ENCODE peak calls at places on chromosomes 13 and 19, in eight cellular contexts. One of them, this sample, is unnamed.

GRCh38 chr19:11148001-11148400 is 7.6 kb downstream of the SPC24 start:
- DNase-seq in fibroblast of lung: no peak
- DNase-seq in K562: no peak
- DNase-seq in PC-3: no peak
- DNase-seq in H1: no peak
- DNase-seq in mammary epithelial cell: no peak
- DNase-seq in hepatocyte: no peak
- DNase-seq in endothelial cell of umbilical vein: no peak
- DNase-seq in this sample: no peak

GRCh38 chr19:14835011-14835410 is at the start of the genes OR7A5 and OR7C1:
- DNase-seq in hepatocyte: no peak
- DNase-seq in H1: no peak
- DNase-seq in PC-3: no peak
- DNase-seq in fibroblast of lung: no peak
- DNase-seq in K562: no peak
- DNase-seq in endothelial cell of umbilical vein: no peak
- DNase-seq in mammary epithelial cell: no peak
- DNase-seq in this sample: no peak

GRCh38 chr19:35006999-35007365 is 6.9 kb downstream of the GRAMD1A start:
- DNase-seq in PC-3: no peak
- DNase-seq in H1: no peak
- DNase-seq in endothelial cell of umbilical vein: no peak
- DNase-seq in mammary epithelial cell: no peak
- DNase-seq in K562: no peak
- DNase-seq in fibroblast of lung: no peak
- DNase-seq in hepatocyte: no peak
- DNase-seq in this sample: no peak

GRCh38 chr13:108895220-108895704 is 265.9 kb downstream of the MYO16 start:
- DNase-seq in fibroblast of lung: peak; percentile 41
- DNase-seq in endothelial cell of umbilical vein: peak; percentile 47
- DNase-seq in hepatocyte: peak; percentile 72
- DNase-seq in K562: no peak
- DNase-seq in PC-3: peak; percentile 88
- DNase-seq in H1: no peak
- DNase-seq in mammary epithelial cell: peak; percentile 65
- DNase-seq in this sample: peak; percentile 78

GRCh38 chr13:114134111-114134943 is 1.9 kb upstream of the RASA3 start:
- DNase-seq in hepatocyte: no peak
- DNase-seq in PC-3: no peak
- DNase-seq in mammary epithelial cell: no peak
- DNase-seq in H1: no peak
- DNase-seq in K562: no peak
- DNase-seq in fibroblast of lung: no peak
- DNase-seq in endothelial cell of umbilical vein: no peak
- DNase-seq in this sample: no peak

GRCh38 chr13:26075498-26075897 is 23.7 kb upstream of the SHISA2 start:
- DNase-seq in endothelial cell of umbilical vein: no peak
- DNase-seq in mammary epithelial cell: no peak
- DNase-seq in H1: no peak
- DNase-seq in hepatocyte: no peak
- DNase-seq in PC-3: peak; percentile 16
- DNase-seq in K562: no peak
- DNase-seq in fibroblast of lung: no peak
- DNase-seq in this sample: no peak

GRCh38 chr19:19860756-19861390 is 4.8 kb upstream of the ZNF253 start:
- DNase-seq in PC-3: no peak
- DNase-seq in endothelial cell of umbilical vein: no peak
- DNase-seq in hepatocyte: peak; percentile 28
- DNase-seq in fibroblast of lung: peak; percentile 3
- DNase-seq in H1: peak; percentile 87
- DNase-seq in K562: peak; percentile 48
- DNase-seq in mammary epithelial cell: no peak
- DNase-seq in this sample: no peak

GRCh38 chr19:33812388-33813330 is 16.0 kb downstream of the KCTD15 start:
- DNase-seq in PC-3: no peak
- DNase-seq in hepatocyte: no peak
- DNase-seq in fibroblast of lung: no peak
- DNase-seq in endothelial cell of umbilical vein: no peak
- DNase-seq in mammary epithelial cell: no peak
- DNase-seq in K562: no peak
- DNase-seq in H1: no peak
- DNase-seq in this sample: no peak

GRCh38 chr19:49210108-49210900 is 52.7 kb downstream of the TRPM4 start:
- DNase-seq in mammary epithelial cell: no peak
- DNase-seq in hepatocyte: peak; percentile 62
- DNase-seq in H1: peak; percentile 91
- DNase-seq in fibroblast of lung: no peak
- DNase-seq in K562: peak; percentile 93
- DNase-seq in PC-3: peak; percentile 22
- DNase-seq in endothelial cell of umbilical vein: peak; percentile 9
- DNase-seq in this sample: no peak

GRCh38 chr19:3073159-3073563 is 10.9 kb upstream of the TLE5 start:
- DNase-seq in mammary epithelial cell: peak; percentile 35
- DNase-seq in K562: peak; percentile 94
- DNase-seq in fibroblast of lung: peak; percentile 51
- DNase-seq in hepatocyte: no peak
- DNase-seq in H1: no peak
- DNase-seq in endothelial cell of umbilical vein: peak; percentile 48
- DNase-seq in PC-3: no peak
- DNase-seq in this sample: peak; percentile 55

GRCh38 chr13:78325585-78325984 is 277.8 kb downstream of the POU4F1 start:
- DNase-seq in H1: no peak
- DNase-seq in mammary epithelial cell: no peak
- DNase-seq in PC-3: no peak
- DNase-seq in K562: no peak
- DNase-seq in fibroblast of lung: no peak
- DNase-seq in endothelial cell of umbilical vein: no peak
- DNase-seq in hepatocyte: no peak
- DNase-seq in this sample: no peak

GRCh38 chr13:106390360-106390759 is 145.1 kb downstream of the EFNB2 start:
- DNase-seq in PC-3: no peak
- DNase-seq in hepatocyte: no peak
- DNase-seq in mammary epithelial cell: no peak
- DNase-seq in K562: no peak
- DNase-seq in H1: no peak
- DNase-seq in endothelial cell of umbilical vein: peak; percentile 30
- DNase-seq in fibroblast of lung: no peak
- DNase-seq in this sample: no peak

GRCh38 chr13:106534844-106535551 is 464 bp downstream of the EFNB2 start:
- DNase-seq in H1: peak; percentile 76
- DNase-seq in fibroblast of lung: peak; percentile 50
- DNase-seq in PC-3: peak; percentile 13
- DNase-seq in endothelial cell of umbilical vein: peak; percentile 31
- DNase-seq in mammary epithelial cell: peak; percentile 26
- DNase-seq in hepatocyte: peak; percentile 49
- DNase-seq in K562: no peak
- DNase-seq in this sample: no peak

GRCh38 chr19:13430790-13431582 is 75.3 kb downstream of the CACNA1A start:
- DNase-seq in hepatocyte: peak; percentile 51
- DNase-seq in endothelial cell of umbilical vein: peak; percentile 39
- DNase-seq in K562: peak; percentile 56
- DNase-seq in fibroblast of lung: peak; percentile 36
- DNase-seq in PC-3: peak; percentile 83
- DNase-seq in H1: peak; percentile 85
- DNase-seq in mammary epithelial cell: peak; percentile 25
- DNase-seq in this sample: peak; percentile 35

GRCh38 chr13:51252954-51253531 is 30.8 kb downstream of the FAM124A start:
- DNase-seq in fibroblast of lung: no peak
- DNase-seq in H1: no peak
- DNase-seq in endothelial cell of umbilical vein: no peak
- DNase-seq in mammary epithelial cell: no peak
- DNase-seq in PC-3: no peak
- DNase-seq in hepatocyte: no peak
- DNase-seq in K562: no peak
- DNase-seq in this sample: no peak

GRCh38 chr19:19405919-19406877 is 723 bp downstream of the GATAD2A start:
- DNase-seq in H1: peak; percentile 78
- DNase-seq in PC-3: peak; percentile 54
- DNase-seq in fibroblast of lung: peak; percentile 54
- DNase-seq in hepatocyte: peak; percentile 75
- DNase-seq in mammary epithelial cell: peak; percentile 50
- DNase-seq in K562: peak; percentile 54
- DNase-seq in endothelial cell of umbilical vein: peak; percentile 52
- DNase-seq in this sample: peak; percentile 23

GRCh38 chr13:50123515-50123861 is 108.2 kb downstream of the KCNRG start:
- DNase-seq in fibroblast of lung: no peak
- DNase-seq in K562: no peak
- DNase-seq in H1: no peak
- DNase-seq in PC-3: no peak
- DNase-seq in mammary epithelial cell: no peak
- DNase-seq in endothelial cell of umbilical vein: no peak
- DNase-seq in hepatocyte: no peak
- DNase-seq in this sample: no peak

GRCh38 chr13:50123862-50124535 is 108.8 kb downstream of the KCNRG start:
- DNase-seq in endothelial cell of umbilical vein: peak; percentile 95
- DNase-seq in mammary epithelial cell: peak; percentile 92
- DNase-seq in PC-3: peak; percentile 84
- DNase-seq in hepatocyte: peak; percentile 86
- DNase-seq in K562: no peak
- DNase-seq in H1: peak; percentile 87
- DNase-seq in fibroblast of lung: peak; percentile 89
- DNase-seq in this sample: peak; percentile 82

GRCh38 chr13:50124536-50125305 is 109.5 kb downstream of the KCNRG start:
- DNase-seq in PC-3: peak; percentile 25
- DNase-seq in hepatocyte: peak; percentile 98
- DNase-seq in H1: peak; percentile 87
- DNase-seq in K562: peak; percentile 96
- DNase-seq in fibroblast of lung: peak; percentile 97
- DNase-seq in mammary epithelial cell: peak; percentile 52
- DNase-seq in endothelial cell of umbilical vein: no peak
- DNase-seq in this sample: peak; percentile 62

GRCh38 chr13:50123002-50123401 is 107.8 kb downstream of the KCNRG start:
- DNase-seq in hepatocyte: no peak
- DNase-seq in PC-3: no peak
- DNase-seq in H1: no peak
- DNase-seq in endothelial cell of umbilical vein: no peak
- DNase-seq in fibroblast of lung: no peak
- DNase-seq in mammary epithelial cell: no peak
- DNase-seq in K562: no peak
- DNase-seq in this sample: no peak

GRCh38 chr13:50122465-50122864 is 107.2 kb downstream of the KCNRG start:
- DNase-seq in hepatocyte: no peak
- DNase-seq in PC-3: no peak
- DNase-seq in mammary epithelial cell: no peak
- DNase-seq in endothelial cell of umbilical vein: no peak
- DNase-seq in K562: peak; percentile 29
- DNase-seq in H1: no peak
- DNase-seq in fibroblast of lung: no peak
- DNase-seq in this sample: no peak
- TF ChIP-seq EZH2 in hepatocyte: no peak
- TF ChIP-seq EZH2 in PC-3: no peak
- TF ChIP-seq EZH2 in mammary epithelial cell: no peak
- TF ChIP-seq EZH2 in endothelial cell of umbilical vein: no peak
- TF ChIP-seq EZH2 in K562: no peak
- TF ChIP-seq EZH2 in H1: no peak
- TF ChIP-seq EZH2 in fibroblast of lung: no peak
- TF ChIP-seq EZH2 in this sample: no peak

GRCh38 chr13:99988469-99989375 is 7.1 kb downstream of the ZIC2 start:
- DNase-seq in fibroblast of lung: no peak
- DNase-seq in PC-3: no peak
- DNase-seq in K562: no peak
- DNase-seq in endothelial cell of umbilical vein: no peak
- DNase-seq in H1: peak; percentile 75
- DNase-seq in mammary epithelial cell: no peak
- DNase-seq in hepatocyte: no peak
- DNase-seq in this sample: no peak
- H3K4me2 ChIP-seq in fibroblast of lung: no peak overlapping the region
- H3K4me2 ChIP-seq in PC-3: no peak overlapping the region
- H3K4me2 ChIP-seq in K562: no peak overlapping the region
- H3K4me2 ChIP-seq in endothelial cell of umbilical vein: no peak overlapping the region
- H3K4me2 ChIP-seq in H1: peak overlapping the region; percentile 91
- H3K4me2 ChIP-seq in mammary epithelial cell: no peak overlapping the region
- H3K4me2 ChIP-seq in hepatocyte: no peak overlapping the region
- H3K4me2 ChIP-seq in this sample: no peak overlapping the region

GRCh38 chr19:55441692-55442321 is 1.3 kb downstream of the SHISA7 start:
- DNase-seq in K562: peak; percentile 80
- DNase-seq in endothelial cell of umbilical vein: no peak
- DNase-seq in mammary epithelial cell: no peak
- DNase-seq in hepatocyte: no peak
- DNase-seq in PC-3: no peak
- DNase-seq in fibroblast of lung: no peak
- DNase-seq in H1: peak; percentile 92
- DNase-seq in this sample: no peak
- TF ChIP-seq EZH2 in K562: no peak
- TF ChIP-seq EZH2 in endothelial cell of umbilical vein: peak; percentile 91
- TF ChIP-seq EZH2 in mammary epithelial cell: peak; percentile 98
- TF ChIP-seq EZH2 in hepatocyte: peak; percentile 93
- TF ChIP-seq EZH2 in PC-3: peak; percentile 73
- TF ChIP-seq EZH2 in fibroblast of lung: peak; percentile 98
- TF ChIP-seq EZH2 in H1: peak; percentile 77
- TF ChIP-seq EZH2 in this sample: no peak

GRCh38 chr19:723714-724113 is 15.0 kb downstream of the PALM start:
- DNase-seq in hepatocyte: no peak
- DNase-seq in endothelial cell of umbilical vein: no peak
- DNase-seq in K562: no peak
- DNase-seq in fibroblast of lung: no peak
- DNase-seq in H1: no peak
- DNase-seq in mammary epithelial cell: no peak
- DNase-seq in PC-3: no peak
- DNase-seq in this sample: no peak

GRCh38 chr19:720691-721160 is 12.0 kb downstream of the PALM start:
- DNase-seq in hepatocyte: no peak
- DNase-seq in PC-3: no peak
- DNase-seq in fibroblast of lung: no peak
- DNase-seq in K562: no peak
- DNase-seq in mammary epithelial cell: no peak
- DNase-seq in endothelial cell of umbilical vein: no peak
- DNase-seq in H1: peak; percentile 68
- DNase-seq in this sample: no peak

GRCh38 chr19:723247-723646 is 14.5 kb downstream of the PALM start:
- DNase-seq in hepatocyte: no peak
- DNase-seq in H1: no peak
- DNase-seq in endothelial cell of umbilical vein: no peak
- DNase-seq in PC-3: no peak
- DNase-seq in fibroblast of lung: no peak
- DNase-seq in K562: no peak
- DNase-seq in mammary epithelial cell: no peak
- DNase-seq in this sample: no peak

GRCh38 chr19:719636-720377 is 11.1 kb downstream of the PALM start:
- DNase-seq in hepatocyte: no peak
- DNase-seq in mammary epithelial cell: no peak
- DNase-seq in PC-3: no peak
- DNase-seq in H1: peak; percentile 59
- DNase-seq in endothelial cell of umbilical vein: no peak
- DNase-seq in K562: peak; percentile 81
- DNase-seq in fibroblast of lung: no peak
- DNase-seq in this sample: no peak

DNA sequence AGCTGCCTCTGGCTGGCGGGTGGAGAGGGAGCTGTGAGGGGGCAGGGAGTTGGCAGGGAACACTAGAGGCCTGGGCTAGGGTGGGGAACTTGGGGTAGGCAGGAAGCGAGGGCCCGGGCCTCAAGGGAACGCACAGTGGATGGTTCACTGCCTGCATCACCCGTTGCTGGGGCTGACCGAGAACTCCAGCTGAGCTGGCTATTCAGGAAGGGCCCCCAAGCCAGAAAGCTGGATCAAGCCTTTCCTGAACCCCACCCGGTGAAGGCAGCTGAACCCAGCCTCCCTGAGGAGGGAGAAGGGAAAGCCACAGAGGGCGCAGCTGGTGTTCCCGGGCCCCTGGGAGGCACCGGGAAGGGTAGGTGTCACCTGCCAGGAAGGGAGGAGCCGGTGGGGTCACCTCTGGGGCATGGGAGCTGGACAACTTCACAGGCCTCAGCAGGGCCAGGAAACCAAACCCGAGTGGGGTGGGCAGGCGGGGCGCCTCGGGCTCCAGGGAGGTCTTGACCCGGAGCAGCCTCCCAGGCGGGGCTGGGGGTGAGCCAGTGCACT is 13.9 kb downstream of the PALM start:
- DNase-seq in fibroblast of lung: no peak
- DNase-seq in endothelial cell of umbilical vein: no peak
- DNase-seq in PC-3: no peak
- DNase-seq in mammary epithelial cell: no peak
- DNase-seq in H1: no peak
- DNase-seq in K562: no peak
- DNase-seq in hepatocyte: no peak
- DNase-seq in this sample: no peak
- H3K4me2 ChIP-seq in fibroblast of lung: no peak overlapping the region
- H3K4me2 ChIP-seq in endothelial cell of umbilical vein: no peak overlapping the region
- H3K4me2 ChIP-seq in PC-3: no peak overlapping the region
- H3K4me2 ChIP-seq in mammary epithelial cell: no peak overlapping the region
- H3K4me2 ChIP-seq in H1: no peak overlapping the region
- H3K4me2 ChIP-seq in K562: no peak overlapping the region
- H3K4me2 ChIP-seq in hepatocyte: no peak overlapping the region
- H3K4me2 ChIP-seq in this sample: no peak overlapping the region